ENCODE peak calls at places on chromosomes 2 and 18, in nine cellular contexts. One of them, this sample, is unnamed.

GRCh38 chr2:240819404-240820013 is 510 bp downstream of the KIF1A start:
- DNase-seq in activated CD4-positive, alpha-beta T cell treated with anti-CD3 and anti-CD28 coated beads for 24 hours: no peak
- DNase-seq in ureter: peak
- DNase-seq in A549: no peak
- DNase-seq in HTR-8/SVneo: no peak
- DNase-seq in AG04449: no peak
- DNase-seq in stimulated activated CD4-positive, alpha-beta T cell treated with anti-CD3 and anti-CD28 coated beads, Interleukin-2, amount 100 ng/mL, for 48 hours: no peak
- DNase-seq in iris pigment epithelial cell: no peak
- DNase-seq in cardiac septum: no peak
- DNase-seq in this sample: no peak

GRCh38 chr2:7707723-7708122 is 790.5 kb downstream of the RNF144A start:
- DNase-seq in activated CD4-positive, alpha-beta T cell treated with anti-CD3 and anti-CD28 coated beads for 24 hours: no peak
- DNase-seq in ureter: no peak
- DNase-seq in A549: peak
- DNase-seq in HTR-8/SVneo: peak
- DNase-seq in AG04449: no peak
- DNase-seq in stimulated activated CD4-positive, alpha-beta T cell treated with anti-CD3 and anti-CD28 coated beads, Interleukin-2, amount 100 ng/mL, for 48 hours: no peak
- DNase-seq in iris pigment epithelial cell: peak
- DNase-seq in cardiac septum: no peak
- DNase-seq in this sample: no peak

GRCh38 chr18:33916200-33916599 is 308.5 kb downstream of the NOL4 start:
- DNase-seq in activated CD4-positive, alpha-beta T cell treated with anti-CD3 and anti-CD28 coated beads for 24 hours: no peak
- DNase-seq in ureter: no peak
- DNase-seq in A549: no peak
- DNase-seq in HTR-8/SVneo: no peak
- DNase-seq in AG04449: no peak
- DNase-seq in stimulated activated CD4-positive, alpha-beta T cell treated with anti-CD3 and anti-CD28 coated beads, Interleukin-2, amount 100 ng/mL, for 48 hours: no peak
- DNase-seq in iris pigment epithelial cell: no peak
- DNase-seq in cardiac septum: no peak
- DNase-seq in this sample: no peak

GRCh38 chr2:207896525-207897295 is 127.0 kb upstream of the FZD5 start:
- DNase-seq in activated CD4-positive, alpha-beta T cell treated with anti-CD3 and anti-CD28 coated beads for 24 hours: no peak
- DNase-seq in ureter: no peak
- DNase-seq in A549: peak
- DNase-seq in HTR-8/SVneo: no peak
- DNase-seq in AG04449: no peak
- DNase-seq in stimulated activated CD4-positive, alpha-beta T cell treated with anti-CD3 and anti-CD28 coated beads, Interleukin-2, amount 100 ng/mL, for 48 hours: no peak
- DNase-seq in iris pigment epithelial cell: no peak
- DNase-seq in cardiac septum: no peak
- DNase-seq in this sample: peak

GRCh38 chr2:127589876-127590275 is 54.4 kb downstream of the MYO7B start:
- DNase-seq in activated CD4-positive, alpha-beta T cell treated with anti-CD3 and anti-CD28 coated beads for 24 hours: no peak
- DNase-seq in ureter: peak
- DNase-seq in A549: no peak
- DNase-seq in HTR-8/SVneo: no peak
- DNase-seq in AG04449: no peak
- DNase-seq in stimulated activated CD4-positive, alpha-beta T cell treated with anti-CD3 and anti-CD28 coated beads, Interleukin-2, amount 100 ng/mL, for 48 hours: no peak
- DNase-seq in iris pigment epithelial cell: no peak
- DNase-seq in cardiac septum: peak
- DNase-seq in this sample: peak

GRCh38 chr2:99598435-99598834 is 108.6 kb upstream of the REV1 start:
- DNase-seq in activated CD4-positive, alpha-beta T cell treated with anti-CD3 and anti-CD28 coated beads for 24 hours: no peak
- DNase-seq in ureter: no peak
- DNase-seq in A549: no peak
- DNase-seq in HTR-8/SVneo: no peak
- DNase-seq in AG04449: no peak
- DNase-seq in stimulated activated CD4-positive, alpha-beta T cell treated with anti-CD3 and anti-CD28 coated beads, Interleukin-2, amount 100 ng/mL, for 48 hours: no peak
- DNase-seq in iris pigment epithelial cell: no peak
- DNase-seq in cardiac septum: peak
- DNase-seq in this sample: no peak

GRCh38 chr2:145626301-145626700 is 1106.4 kb upstream of the ZEB2 start:
- DNase-seq in activated CD4-positive, alpha-beta T cell treated with anti-CD3 and anti-CD28 coated beads for 24 hours: no peak
- DNase-seq in ureter: no peak
- DNase-seq in A549: no peak
- DNase-seq in HTR-8/SVneo: no peak
- DNase-seq in AG04449: no peak
- DNase-seq in stimulated activated CD4-positive, alpha-beta T cell treated with anti-CD3 and anti-CD28 coated beads, Interleukin-2, amount 100 ng/mL, for 48 hours: no peak
- DNase-seq in iris pigment epithelial cell: no peak
- DNase-seq in cardiac septum: no peak
- DNase-seq in this sample: no peak

GRCh38 chr2:99101697-99102096 is 39.8 kb upstream of the C2orf15 start:
- DNase-seq in activated CD4-positive, alpha-beta T cell treated with anti-CD3 and anti-CD28 coated beads for 24 hours: no peak
- DNase-seq in ureter: no peak
- DNase-seq in A549: no peak
- DNase-seq in HTR-8/SVneo: peak
- DNase-seq in AG04449: no peak
- DNase-seq in stimulated activated CD4-positive, alpha-beta T cell treated with anti-CD3 and anti-CD28 coated beads, Interleukin-2, amount 100 ng/mL, for 48 hours: no peak
- DNase-seq in iris pigment epithelial cell: peak
- DNase-seq in cardiac septum: no peak
- DNase-seq in this sample: no peak

GRCh38 chr2:238097201-238097987 is 2.7 kb upstream of the ESPNL start:
- DNase-seq in activated CD4-positive, alpha-beta T cell treated with anti-CD3 and anti-CD28 coated beads for 24 hours: no peak
- DNase-seq in ureter: peak
- DNase-seq in A549: no peak
- DNase-seq in HTR-8/SVneo: no peak
- DNase-seq in AG04449: no peak
- DNase-seq in stimulated activated CD4-positive, alpha-beta T cell treated with anti-CD3 and anti-CD28 coated beads, Interleukin-2, amount 100 ng/mL, for 48 hours: no peak
- DNase-seq in iris pigment epithelial cell: no peak
- DNase-seq in cardiac septum: no peak
- DNase-seq in this sample: peak

GRCh38 chr2:27914046-27914792 is 23.7 kb downstream of the BABAM2 start:
- DNase-seq in activated CD4-positive, alpha-beta T cell treated with anti-CD3 and anti-CD28 coated beads for 24 hours: no peak
- DNase-seq in ureter: no peak
- DNase-seq in A549: no peak
- DNase-seq in HTR-8/SVneo: no peak
- DNase-seq in AG04449: no peak
- DNase-seq in stimulated activated CD4-positive, alpha-beta T cell treated with anti-CD3 and anti-CD28 coated beads, Interleukin-2, amount 100 ng/mL, for 48 hours: no peak
- DNase-seq in iris pigment epithelial cell: peak
- DNase-seq in cardiac septum: no peak
- DNase-seq in this sample: no peak

GRCh38 chr2:66772618-66773017 is 337.7 kb downstream of the MEIS1 start:
- DNase-seq in activated CD4-positive, alpha-beta T cell treated with anti-CD3 and anti-CD28 coated beads for 24 hours: no peak
- DNase-seq in ureter: no peak
- DNase-seq in A549: no peak
- DNase-seq in HTR-8/SVneo: no peak
- DNase-seq in AG04449: no peak
- DNase-seq in stimulated activated CD4-positive, alpha-beta T cell treated with anti-CD3 and anti-CD28 coated beads, Interleukin-2, amount 100 ng/mL, for 48 hours: no peak
- DNase-seq in iris pigment epithelial cell: no peak
- DNase-seq in cardiac septum: no peak
- DNase-seq in this sample: no peak

GRCh38 chr2:65436169-65436824 is 3.9 kb upstream of the SPRED2 start:
- DNase-seq in activated CD4-positive, alpha-beta T cell treated with anti-CD3 and anti-CD28 coated beads for 24 hours: no peak
- DNase-seq in ureter: peak
- DNase-seq in A549: peak
- DNase-seq in HTR-8/SVneo: peak
- DNase-seq in AG04449: peak
- DNase-seq in stimulated activated CD4-positive, alpha-beta T cell treated with anti-CD3 and anti-CD28 coated beads, Interleukin-2, amount 100 ng/mL, for 48 hours: peak
- DNase-seq in iris pigment epithelial cell: peak
- DNase-seq in cardiac septum: peak
- DNase-seq in this sample: peak

GRCh38 chr2:110114801-110115200 is 821 bp downstream of the MALL start:
- DNase-seq in activated CD4-positive, alpha-beta T cell treated with anti-CD3 and anti-CD28 coated beads for 24 hours: no peak
- DNase-seq in ureter: no peak
- DNase-seq in A549: peak
- DNase-seq in HTR-8/SVneo: no peak
- DNase-seq in AG04449: no peak
- DNase-seq in stimulated activated CD4-positive, alpha-beta T cell treated with anti-CD3 and anti-CD28 coated beads, Interleukin-2, amount 100 ng/mL, for 48 hours: no peak
- DNase-seq in iris pigment epithelial cell: no peak
- DNase-seq in cardiac septum: no peak
- DNase-seq in this sample: no peak

GRCh38 chr2:230225486-230225885 is at the start of gene SP140:
- DNase-seq in activated CD4-positive, alpha-beta T cell treated with anti-CD3 and anti-CD28 coated beads for 24 hours: peak
- DNase-seq in ureter: peak
- DNase-seq in A549: no peak
- DNase-seq in HTR-8/SVneo: no peak
- DNase-seq in AG04449: no peak
- DNase-seq in stimulated activated CD4-positive, alpha-beta T cell treated with anti-CD3 and anti-CD28 coated beads, Interleukin-2, amount 100 ng/mL, for 48 hours: peak
- DNase-seq in iris pigment epithelial cell: no peak
- DNase-seq in cardiac septum: peak
- DNase-seq in this sample: no peak

GRCh38 chr2:226215902-226216503 is 583.6 kb downstream of the IRS1 start:
- DNase-seq in activated CD4-positive, alpha-beta T cell treated with anti-CD3 and anti-CD28 coated beads for 24 hours: peak
- DNase-seq in ureter: peak
- DNase-seq in A549: peak
- DNase-seq in HTR-8/SVneo: peak
- DNase-seq in AG04449: no peak
- DNase-seq in stimulated activated CD4-positive, alpha-beta T cell treated with anti-CD3 and anti-CD28 coated beads, Interleukin-2, amount 100 ng/mL, for 48 hours: peak
- DNase-seq in iris pigment epithelial cell: peak
- DNase-seq in cardiac septum: no peak
- DNase-seq in this sample: peak

GRCh38 chr2:232772540-232772939 is 3.8 kb downstream of the KCNJ13 start:
- DNase-seq in activated CD4-positive, alpha-beta T cell treated with anti-CD3 and anti-CD28 coated beads for 24 hours: no peak
- DNase-seq in ureter: no peak
- DNase-seq in A549: no peak
- DNase-seq in HTR-8/SVneo: no peak
- DNase-seq in AG04449: no peak
- DNase-seq in stimulated activated CD4-positive, alpha-beta T cell treated with anti-CD3 and anti-CD28 coated beads, Interleukin-2, amount 100 ng/mL, for 48 hours: no peak
- DNase-seq in iris pigment epithelial cell: no peak
- DNase-seq in cardiac septum: no peak
- DNase-seq in this sample: no peak

GRCh38 chr2:165891943-165892342 is 61.6 kb downstream of the TTC21B start:
- DNase-seq in activated CD4-positive, alpha-beta T cell treated with anti-CD3 and anti-CD28 coated beads for 24 hours: no peak
- DNase-seq in ureter: no peak
- DNase-seq in A549: no peak
- DNase-seq in HTR-8/SVneo: no peak
- DNase-seq in AG04449: no peak
- DNase-seq in stimulated activated CD4-positive, alpha-beta T cell treated with anti-CD3 and anti-CD28 coated beads, Interleukin-2, amount 100 ng/mL, for 48 hours: no peak
- DNase-seq in iris pigment epithelial cell: peak
- DNase-seq in cardiac septum: no peak
- DNase-seq in this sample: no peak

GRCh38 chr2:119178811-119179601 is 20.5 kb upstream of the C1QL2 start:
- DNase-seq in activated CD4-positive, alpha-beta T cell treated with anti-CD3 and anti-CD28 coated beads for 24 hours: no peak
- DNase-seq in ureter: no peak
- DNase-seq in A549: peak
- DNase-seq in HTR-8/SVneo: peak
- DNase-seq in AG04449: no peak
- DNase-seq in stimulated activated CD4-positive, alpha-beta T cell treated with anti-CD3 and anti-CD28 coated beads, Interleukin-2, amount 100 ng/mL, for 48 hours: no peak
- DNase-seq in iris pigment epithelial cell: no peak
- DNase-seq in cardiac septum: no peak
- DNase-seq in this sample: no peak